ENCODE peak calls at places on chromosome 1, in six cellular contexts. One of them, this sample, is unnamed.
A peak's percentile ranks its signal among the peaks of the same experiment; 100 is the strongest.

GRCh38 chr1:150970818-150971582 is 3.6 kb downstream of the CERS2 start:
- DNase-seq in endothelial cell: no peak
- DNase-seq in HEK293T: no peak
- DNase-seq in GM12865: no peak
- DNase-seq in activated gamma-delta T cell treated with anti-CD3 and anti-CD28 coated beads, Interleukin-2, amount 50 U/mL, for 16 hours: no peak
- DNase-seq in pons: peak; percentile 49
- DNase-seq in this sample: no peak

GRCh38 chr1:145978860-145979745 is 14.6 kb downstream of the POLR3GL start:
- DNase-seq in activated gamma-delta T cell treated with anti-CD3 and anti-CD28 coated beads, Interleukin-2, amount 50 U/mL, for 16 hours: peak; percentile 58
- DNase-seq in pons: peak; percentile 100
- DNase-seq in HEK293T: peak; percentile 90
- DNase-seq in endothelial cell: peak; percentile 61
- DNase-seq in GM12865: peak; percentile 99
- DNase-seq in this sample: peak; percentile 99

GRCh38 chr1:115726161-115726560 is 42.4 kb downstream of the CASQ2 start:
- DNase-seq in activated gamma-delta T cell treated with anti-CD3 and anti-CD28 coated beads, Interleukin-2, amount 50 U/mL, for 16 hours: no peak
- DNase-seq in GM12865: no peak
- DNase-seq in pons: no peak
- DNase-seq in HEK293T: no peak
- DNase-seq in endothelial cell: no peak
- DNase-seq in this sample: no peak

GRCh38 chr1:25711555-25712298 is 88.3 kb upstream of the SELENON start:
- DNase-seq in endothelial cell: no peak
- DNase-seq in GM12865: peak; percentile 30
- DNase-seq in activated gamma-delta T cell treated with anti-CD3 and anti-CD28 coated beads, Interleukin-2, amount 50 U/mL, for 16 hours: peak; percentile 17
- DNase-seq in HEK293T: no peak
- DNase-seq in pons: peak; percentile 33
- DNase-seq in this sample: no peak

GRCh38 chr1:93033785-93034184 is 45.3 kb upstream of the MTF2 start:
- DNase-seq in HEK293T: no peak
- DNase-seq in activated gamma-delta T cell treated with anti-CD3 and anti-CD28 coated beads, Interleukin-2, amount 50 U/mL, for 16 hours: no peak
- DNase-seq in pons: peak; percentile 50
- DNase-seq in GM12865: peak; percentile 65
- DNase-seq in endothelial cell: no peak
- DNase-seq in this sample: no peak

GRCh38 chr1:94384485-94385353 is 33.5 kb upstream of the ABCD3 start:
- DNase-seq in GM12865: no peak
- DNase-seq in pons: no peak
- DNase-seq in endothelial cell: peak; percentile 16
- DNase-seq in HEK293T: no peak
- DNase-seq in activated gamma-delta T cell treated with anti-CD3 and anti-CD28 coated beads, Interleukin-2, amount 50 U/mL, for 16 hours: no peak
- DNase-seq in this sample: peak; percentile 27

GRCh38 chr1:233439721-233440120 is 112.2 kb downstream of the MAP3K21 start:
- DNase-seq in HEK293T: no peak
- DNase-seq in GM12865: no peak
- DNase-seq in endothelial cell: no peak
- DNase-seq in activated gamma-delta T cell treated with anti-CD3 and anti-CD28 coated beads, Interleukin-2, amount 50 U/mL, for 16 hours: no peak
- DNase-seq in pons: no peak
- DNase-seq in this sample: no peak

GRCh38 chr1:115668579-115668978 is 26.8 kb downstream of the VANGL1 start:
- DNase-seq in activated gamma-delta T cell treated with anti-CD3 and anti-CD28 coated beads, Interleukin-2, amount 50 U/mL, for 16 hours: no peak
- DNase-seq in GM12865: no peak
- DNase-seq in HEK293T: no peak
- DNase-seq in endothelial cell: no peak
- DNase-seq in pons: no peak
- DNase-seq in this sample: no peak

GRCh38 chr1:42951588-42951987 is 7.1 kb downstream of the SLC2A1 start:
- DNase-seq in HEK293T: no peak
- DNase-seq in GM12865: no peak
- DNase-seq in activated gamma-delta T cell treated with anti-CD3 and anti-CD28 coated beads, Interleukin-2, amount 50 U/mL, for 16 hours: no peak
- DNase-seq in pons: no peak
- DNase-seq in endothelial cell: no peak
- DNase-seq in this sample: no peak

GRCh38 chr1:246450485-246451251 is 56.4 kb downstream of the SMYD3 start:
- DNase-seq in endothelial cell: no peak
- DNase-seq in HEK293T: peak; percentile 9
- DNase-seq in pons: peak; percentile 53
- DNase-seq in GM12865: peak; percentile 33
- DNase-seq in activated gamma-delta T cell treated with anti-CD3 and anti-CD28 coated beads, Interleukin-2, amount 50 U/mL, for 16 hours: no peak
- DNase-seq in this sample: no peak

GRCh38 chr1:160308451-160309182 is 23.7 kb upstream of the PEX19 start:
- DNase-seq in GM12865: no peak
- DNase-seq in HEK293T: no peak
- DNase-seq in endothelial cell: no peak
- DNase-seq in pons: no peak
- DNase-seq in activated gamma-delta T cell treated with anti-CD3 and anti-CD28 coated beads, Interleukin-2, amount 50 U/mL, for 16 hours: no peak
- DNase-seq in this sample: no peak

GRCh38 chr1:14242870-14243269 is 355.6 kb upstream of the KAZN start:
- DNase-seq in endothelial cell: no peak
- DNase-seq in pons: no peak
- DNase-seq in HEK293T: no peak
- DNase-seq in GM12865: no peak
- DNase-seq in activated gamma-delta T cell treated with anti-CD3 and anti-CD28 coated beads, Interleukin-2, amount 50 U/mL, for 16 hours: no peak
- DNase-seq in this sample: no peak

GRCh38 chr1:229117664-229118300 is 153.1 kb upstream of the RAB4A start:
- DNase-seq in GM12865: no peak
- DNase-seq in HEK293T: no peak
- DNase-seq in endothelial cell: no peak
- DNase-seq in pons: no peak
- DNase-seq in activated gamma-delta T cell treated with anti-CD3 and anti-CD28 coated beads, Interleukin-2, amount 50 U/mL, for 16 hours: no peak
- DNase-seq in this sample: no peak

GRCh38 chr1:6955357-6956154 is 170.3 kb downstream of the CAMTA1 start:
- DNase-seq in HEK293T: no peak
- DNase-seq in activated gamma-delta T cell treated with anti-CD3 and anti-CD28 coated beads, Interleukin-2, amount 50 U/mL, for 16 hours: no peak
- DNase-seq in endothelial cell: no peak
- DNase-seq in pons: no peak
- DNase-seq in GM12865: no peak
- DNase-seq in this sample: no peak

GRCh38 chr1:44849575-44850132 is 6.6 kb upstream of the PTCH2 start:
- DNase-seq in activated gamma-delta T cell treated with anti-CD3 and anti-CD28 coated beads, Interleukin-2, amount 50 U/mL, for 16 hours: no peak
- DNase-seq in pons: no peak
- DNase-seq in endothelial cell: no peak
- DNase-seq in HEK293T: no peak
- DNase-seq in GM12865: no peak
- DNase-seq in this sample: no peak

GRCh38 chr1:16440150-16440479 is 409 bp upstream of the NECAP2 start:
- DNase-seq in GM12865: no peak
- DNase-seq in activated gamma-delta T cell treated with anti-CD3 and anti-CD28 coated beads, Interleukin-2, amount 50 U/mL, for 16 hours: peak; percentile 2
- DNase-seq in endothelial cell: no peak
- DNase-seq in pons: no peak
- DNase-seq in HEK293T: no peak
- DNase-seq in this sample: no peak

GRCh38 chr1:224045556-224045955 is 68.4 kb upstream of the FBXO28 start:
- DNase-seq in GM12865: no peak
- DNase-seq in endothelial cell: no peak
- DNase-seq in activated gamma-delta T cell treated with anti-CD3 and anti-CD28 coated beads, Interleukin-2, amount 50 U/mL, for 16 hours: no peak
- DNase-seq in HEK293T: no peak
- DNase-seq in pons: no peak
- DNase-seq in this sample: no peak

GRCh38 chr1:198628064-198628455 is 10.8 kb upstream of the PTPRC start:
- DNase-seq in activated gamma-delta T cell treated with anti-CD3 and anti-CD28 coated beads, Interleukin-2, amount 50 U/mL, for 16 hours: no peak
- DNase-seq in pons: no peak
- DNase-seq in HEK293T: no peak
- DNase-seq in endothelial cell: no peak
- DNase-seq in GM12865: no peak
- DNase-seq in this sample: no peak

This sample was measured in SK-N-DZ.